ENCODE peak calls at places on chromosomes 12 and 14, in seven cellular contexts. L is GM10248, A is RWPE1, B is HL-60, D is HFFc6, N is GM23338, V is B cell. E is an unnamed sample.

GRCh38 chr14:61608245-61609142 is 86.8 kb upstream of the HIF1A start:
- DNase-seq in L (no peak), B (no peak), A (no peak), V (no peak), N (no peak), D (peak), E (no peak)

GRCh38 chr14:30669594-30669993 is 47.5 kb downstream of the SCFD1 start:
- DNase-seq in D (no peak), B (no peak), L (no peak), N (no peak), V (no peak), A (no peak), E (no peak)

GRCh38 chr14:73441286-73441685 is 17.1 kb downstream of the NUMB start:
- DNase-seq in V (no peak), L (no peak), D (no peak), B (no peak), A (no peak), N (no peak), E (no peak)

GRCh38 chr12:121288158-121288848 is 8.2 kb downstream of the CAMKK2 start:
- DNase-seq in D (no peak), L (peak), V (no peak), A (no peak), N (no peak), B (peak), E (no peak)

GRCh38 chr14:93115920-93116675 is at the start of gene ITPK1:
- DNase-seq in V (peak), N (peak), B (peak), D (no peak), L (peak), A (peak), E (no peak)

GRCh38 chr12:66055837-66056319 is 74.7 kb downstream of the LLPH start:
- DNase-seq in V (no peak), L (peak), N (no peak), D (no peak), A (no peak), B (no peak), E (no peak)

GRCh38 chr12:47205532-47206449 is 126.0 kb upstream of the AMIGO2 start:
- DNase-seq in L (no peak), N (no peak), B (no peak), V (no peak), A (no peak), D (no peak), E (no peak)

GRCh38 chr12:24948816-24949722 is at the start of gene BCAT1:
- DNase-seq in L (peak), V (peak), N (peak), D (peak), B (peak), A (no peak), E (peak)

GRCh38 chr14:104549536-104550339 is 29.8 kb upstream of the C14orf180 start:
- DNase-seq in D (no peak), N (no peak), A (no peak), B (no peak), L (no peak), V (no peak), E (no peak)

GRCh38 chr12:29241821-29242591 is 92.9 kb downstream of the FAR2 start:
- DNase-seq in V (no peak), N (peak), B (peak), L (peak), A (peak), D (peak), E (no peak)

GRCh38 chr12:122064780-122065588 is 13.6 kb upstream of the MLXIP start:
- DNase-seq in D (peak), A (peak), N (no peak), B (no peak), V (no peak), L (no peak), E (no peak)

GRCh38 chr14:77376380-77376770 is 519 bp downstream of the TMED8 start:
- DNase-seq in D (peak), A (no peak), L (peak), B (peak), N (peak), V (no peak), E (no peak)

GRCh38 chr12:65707051-65707450 is 117.2 kb upstream of the HMGA2 start:
- DNase-seq in L (no peak), N (no peak), V (no peak), A (no peak), B (no peak), D (no peak), E (no peak)

GRCh38 chr12:988616-989015 is 2.4 kb upstream of the ERC1 start:
- DNase-seq in V (no peak), B (no peak), D (no peak), A (no peak), L (no peak), N (no peak), E (no peak)

GRCh38 chr12:990649-991349 is at the start of gene ERC1:
- DNase-seq in B (peak), L (peak), N (peak), D (peak), V (peak), A (peak), E (peak)

GRCh38 chr12:990308-990648 is 745 bp upstream of the ERC1 start:
- DNase-seq in N (peak), D (peak), A (peak), V (peak), B (peak), L (no peak), E (no peak)

GRCh38 chr12:989051-989450 is 2.0 kb upstream of the ERC1 start:
- DNase-seq in A (no peak), B (no peak), V (no peak), D (no peak), L (no peak), N (no peak), E (no peak)

GRCh38 chr12:989751-990278 is 1.2 kb upstream of the ERC1 start:
- DNase-seq in A (peak), B (peak), L (no peak), N (no peak), V (peak), D (peak), E (no peak)
- TF ChIP-seq CTCF in A (no peak), B (no peak), L (no peak), N (no peak), V (no peak), D (no peak), E (peak)

GRCh38 chr12:32532951-32533350 is 133.6 kb downstream of the FGD4 start:
- DNase-seq in V (no peak), A (no peak), L (no peak), B (no peak), N (no peak), D (no peak), E (no peak)

GRCh38 chr12:32535260-32535999 is 136.1 kb downstream of the FGD4 start:
- DNase-seq in L (no peak), D (peak), A (peak), N (peak), B (peak), V (no peak), E (no peak)

GRCh38 chr12:32532415-32532814 is 133.1 kb downstream of the FGD4 start:
- DNase-seq in N (no peak), B (no peak), D (no peak), A (no peak), V (no peak), L (no peak), E (no peak)

GRCh38 chr12:32534698-32535097 is 135.3 kb downstream of the FGD4 start:
- DNase-seq in V (no peak), A (no peak), L (no peak), B (no peak), D (no peak), N (no peak), E (no peak)

GRCh38 chr12:32533971-32534590 is 134.7 kb downstream of the FGD4 start:
- DNase-seq in V (peak), L (peak), B (peak), N (peak), A (peak), D (peak), E (no peak)
- TF ChIP-seq CTCF in V (no peak), L (no peak), B (no peak), N (no peak), A (no peak), D (no peak), E (no peak)

GRCh38 chr12:60724475-60724874 is 1128.6 kb downstream of the SLC16A7 start:
- DNase-seq in N (no peak), A (no peak), B (no peak), V (no peak), D (no peak), L (no peak), E (no peak)
- TF ChIP-seq CTCF in N (no peak), A (no peak), B (no peak), V (no peak), D (no peak), L (no peak), E (no peak)

DNA sequence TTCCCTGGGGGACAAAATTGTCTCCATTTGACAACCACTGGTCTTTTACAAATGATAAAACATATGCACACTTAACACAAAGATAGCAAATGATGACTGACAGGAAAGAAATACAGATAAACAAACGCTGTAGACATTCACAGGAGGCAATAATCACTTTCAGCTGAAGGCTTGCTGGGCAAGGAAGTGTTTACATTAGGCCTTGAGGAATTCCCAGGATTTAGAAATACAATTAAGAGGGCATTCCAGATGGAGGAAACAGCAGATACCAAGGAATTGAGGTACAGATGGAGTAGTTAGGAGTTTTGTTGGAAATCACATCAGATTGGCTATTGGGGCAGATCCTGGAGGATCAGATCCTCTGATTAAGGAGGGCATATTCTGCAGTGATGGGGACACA is 93.9 kb downstream of the DYRK2 start:
- DNase-seq in A (no peak), L (no peak), N (peak), B (no peak), D (no peak), V (no peak), E (no peak)
- TF ChIP-seq CTCF in A (no peak), L (no peak), N (no peak), B (no peak), D (no peak), V (no peak), E (no peak)

DNA sequence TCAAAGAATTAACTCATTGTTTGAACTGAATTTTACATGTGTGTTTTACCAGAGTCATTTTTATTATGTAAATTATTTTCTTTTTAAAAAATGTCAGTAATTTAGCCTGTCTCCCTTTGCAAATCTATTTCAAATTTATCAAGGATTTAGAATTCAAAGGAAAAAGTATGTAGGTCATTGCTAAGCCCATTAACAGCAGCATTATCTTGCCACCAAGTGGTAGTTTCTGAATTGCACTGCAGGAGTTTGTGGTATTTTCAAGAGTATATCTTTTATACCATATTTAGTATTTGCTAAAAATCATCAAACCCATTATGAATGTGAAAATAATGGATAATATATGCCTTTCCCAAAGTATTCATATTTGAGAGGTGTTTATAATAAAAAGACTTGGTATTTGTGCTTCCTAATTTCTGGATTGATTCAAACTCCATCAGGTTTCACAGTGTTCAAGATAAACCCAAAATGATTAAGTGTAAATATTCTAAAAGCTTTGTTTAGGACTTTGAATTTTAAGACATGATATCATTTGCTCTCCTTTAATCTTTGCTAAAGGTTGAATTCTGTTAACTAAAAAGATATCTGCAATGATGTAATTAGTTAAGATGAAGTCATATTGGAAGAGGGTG is 711.4 kb downstream of the FSCB start:
- DNase-seq in B (no peak), N (peak), A (no peak), V (no peak), D (no peak), L (no peak), E (no peak)
- TF ChIP-seq CTCF in B (no peak), N (peak), A (no peak), V (no peak), D (peak), L (no peak), E (peak)

DNA sequence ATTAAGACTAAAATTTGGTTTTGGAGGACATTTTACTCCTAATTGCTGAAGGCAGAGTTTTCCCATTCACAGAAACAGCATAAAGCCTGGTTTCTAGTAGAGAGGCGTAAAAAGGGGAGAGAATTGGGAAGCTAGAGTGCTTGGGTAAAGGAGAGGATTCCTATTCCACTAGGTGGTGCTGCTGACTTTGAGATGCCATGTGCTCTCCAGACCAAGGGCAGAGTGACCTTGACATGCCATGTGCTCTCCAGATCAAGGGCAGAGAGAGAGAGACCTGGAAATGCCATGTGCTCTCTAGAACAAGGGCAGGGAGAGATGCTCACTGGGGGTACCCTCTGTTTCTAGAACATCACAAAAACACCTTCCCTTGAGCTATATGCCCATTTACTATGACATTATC is 176.2 kb upstream of the PDZRN4 start:
- DNase-seq in L (no peak), A (no peak), B (no peak), D (no peak), V (no peak), N (peak), E (no peak)
- TF ChIP-seq CTCF in L (no peak), A (no peak), B (no peak), D (no peak), V (no peak), N (peak), E (peak)

GRCh38 chr12:52243774-52244614 is 11.0 kb downstream of the KRT7 start:
- DNase-seq in D (peak), B (peak), V (peak), L (peak), N (no peak), A (peak), E (no peak)
- TF ChIP-seq CTCF in D (peak), B (no peak), V (no peak), L (no peak), N (no peak), A (no peak), E (no peak)

GRCh38 chr14:34056081-34056480 is 105.2 kb upstream of the EGLN3 start:
- DNase-seq in N (no peak), D (no peak), L (no peak), A (no peak), B (no peak), V (no peak), E (no peak)

GRCh38 chr14:34051966-34052657 is 101.2 kb upstream of the EGLN3 start:
- DNase-seq in A (peak), D (no peak), N (no peak), B (no peak), L (peak), V (no peak), E (no peak)

GRCh38 chr14:34052658-34053014 is 101.8 kb upstream of the EGLN3 start:
- DNase-seq in V (no peak), N (no peak), D (peak), L (no peak), A (no peak), B (no peak), E (no peak)

GRCh38 chr14:34055545-34055944 is 104.7 kb upstream of the EGLN3 start:
- DNase-seq in V (no peak), N (no peak), B (no peak), A (no peak), L (no peak), D (no peak), E (no peak)

GRCh38 chr14:34053666-34054065 is 102.8 kb upstream of the EGLN3 start:
- DNase-seq in N (no peak), D (no peak), V (no peak), B (no peak), L (no peak), A (no peak), E (no peak)
- TF ChIP-seq CTCF in N (no peak), D (no peak), V (no peak), B (no peak), L (no peak), A (no peak), E (no peak)

GRCh38 chr12:69708649-69709048 is 9.5 kb upstream of the BEST3 start:
- DNase-seq in D (no peak), A (no peak), V (no peak), N (no peak), B (no peak), L (no peak), E (no peak)
- TF ChIP-seq CTCF in D (peak), A (no peak), V (peak), N (peak), B (no peak), L (no peak), E (peak)